ENCODE peak calls at places on chromosomes 6 and 20, in four cellular contexts. E is stimulated activated CD8-positive, alpha-beta memory T cell treated with anti-CD3 and anti-CD28 coated beads, Interleukin-7, amount 100 ng/mL, for 1 hour; N is GM12878; V is lung microvascular endothelial cell. D is an unnamed sample.

GRCh38 chr20:57457243-57457761 is 66.1 kb downstream of the RBM38 start:
- DNase-seq in E (no peak), V (no peak), N (no peak), D (no peak)

GRCh38 chr20:48723308-48724264 is 104.2 kb downstream of the PREX1 start:
- DNase-seq in E (no peak), V (peak), N (no peak), D (no peak)

GRCh38 chr6:16486661-16487060 is 248.3 kb downstream of the GMPR start:
- DNase-seq in E (peak), V (peak), N (no peak), D (no peak)

GRCh38 chr20:18625907-18626655 is 38.2 kb downstream of the DTD1 start:
- DNase-seq in N (no peak), E (no peak), V (no peak), D (no peak)

GRCh38 chr20:58714340-58714922 is 21.8 kb downstream of the NPEPL1 start:
- DNase-seq in N (no peak), V (no peak), E (no peak), D (peak)

GRCh38 chr6:13447949-13448724 is 39.3 kb downstream of the GFOD1 start:
- DNase-seq in N (no peak), V (no peak), E (no peak), D (no peak)

GRCh38 chr6:35088281-35089215 is 52.6 kb downstream of the TCP11 start:
- DNase-seq in N (no peak), V (no peak), E (no peak), D (no peak)

GRCh38 chr6:41451515-41452163 is 94.5 kb upstream of the FOXP4 start:
- DNase-seq in E (no peak), N (no peak), V (no peak), D (no peak)

GRCh38 chr6:56962451-56962850 is 7.5 kb downstream of the BEND6 start:
- DNase-seq in E (no peak), N (no peak), V (no peak), D (no peak)

GRCh38 chr6:136920858-136921520 is 1.1 kb upstream of the SLC35D3 start:
- DNase-seq in V (peak), N (no peak), E (no peak), D (no peak)

GRCh38 chr6:40958740-40959139 is 80.3 kb downstream of the UNC5CL start:
- DNase-seq in E (no peak), V (no peak), N (no peak), D (no peak)

GRCh38 chr6:100464910-100465700 is at the start of gene SIM1:
- DNase-seq in N (no peak), E (no peak), V (peak), D (no peak)

GRCh38 chr20:6034134-6034969 is 19.5 kb downstream of the LRRN4 start:
- DNase-seq in E (no peak), V (no peak), N (no peak), D (no peak)

GRCh38 chr6:35312076-35312762 is 14.6 kb downstream of the DEF6 start:
- DNase-seq in E (no peak), N (no peak), V (no peak), D (no peak)

GRCh38 chr6:21281366-21281765 is 312.2 kb upstream of the SOX4 start:
- DNase-seq in E (no peak), N (no peak), V (no peak), D (no peak)

GRCh38 chr20:11917663-11918062 is at the start of gene BTBD3:
- DNase-seq in E (no peak), V (peak), N (no peak), D (no peak)

GRCh38 chr20:35490736-35491181 is 35.4 kb downstream of the CEP250 start:
- DNase-seq in N (peak), V (peak), E (peak), D (peak)

GRCh38 chr6:11209369-11209768 is 23.1 kb downstream of the NEDD9 start:
- DNase-seq in E (no peak), N (no peak), V (no peak), D (no peak)

GRCh38 chr6:153537422-153537821 is 406.3 kb upstream of the RGS17 start:
- DNase-seq in V (no peak), N (no peak), E (no peak), D (no peak)

GRCh38 chr20:54140927-54141566 is 32.7 kb downstream of the CYP24A1 start:
- DNase-seq in V (no peak), N (no peak), E (no peak), D (no peak)

GRCh38 chr6:159279790-159280277 is 110.6 kb downstream of the FNDC1 start:
- DNase-seq in V (no peak), E (no peak), N (no peak), D (no peak)

GRCh38 chr6:75201901-75202672 is 3.8 kb downstream of the COL12A1 start:
- DNase-seq in V (peak), E (no peak), N (no peak), D (no peak)

GRCh38 chr6:10587694-10588392 is 66.7 kb downstream of the GCNT2 start:
- DNase-seq in E (no peak), N (no peak), V (peak), D (peak)

GRCh38 chr6:157763129-157763893 is 59.7 kb upstream of the SNX9 start:
- DNase-seq in V (peak), N (no peak), E (no peak), D (no peak)

GRCh38 chr6:29602564-29603361 is 17.8 kb downstream of the OR2H2 start:
- DNase-seq in N (no peak), V (peak), E (no peak), D (peak)

GRCh38 chr20:17835941-17836861 is 132.4 kb downstream of the SNX5 start:
- DNase-seq in N (no peak), V (no peak), E (no peak), D (no peak)

GRCh38 chr20:62484478-62484877 is 8.7 kb upstream of the GATA5 start:
- DNase-seq in V (no peak), E (no peak), N (no peak), D (no peak)

GRCh38 chr6:53411451-53411850 is 62.7 kb upstream of the ELOVL5 start:
- DNase-seq in N (no peak), E (no peak), V (no peak), D (no peak)

GRCh38 chr6:170165085-170165484 is 125.8 kb downstream of the DLL1 start:
- DNase-seq in V (no peak), E (no peak), N (no peak), D (no peak)

GRCh38 chr6:40799296-40800020 is 212.3 kb upstream of the LRFN2 start:
- DNase-seq in E (no peak), V (no peak), N (no peak), D (no peak)